ENCODE peak calls at places on chromosomes 1 and 21, in five cellular contexts. E, Y, W, X and C are unnamed samples.

GRCh38 chr1:110538921-110539320 is 19.9 kb upstream of the KCNA10 start:
- DNase-seq in X (no peak), Y (no peak), E (no peak), W (no peak), C (no peak)

GRCh38 chr1:206970406-206970805 is at the start of gene FCAMR:
- DNase-seq in E (no peak), W (no peak), X (no peak), Y (no peak), C (no peak)

GRCh38 chr1:222711319-222712252 is 705 bp downstream of the AIDA start:
- DNase-seq in X (no peak), E (peak; percentile 59), W (peak; percentile 66), Y (peak; percentile 57), C (peak; percentile 46)

GRCh38 chr1:114108741-114109255 is 44.9 kb downstream of the SYT6 start:
- DNase-seq in X (no peak), Y (no peak), W (no peak), E (no peak), C (no peak)

GRCh38 chr1:94253456-94254042 is 16.2 kb upstream of the ARHGAP29 start:
- DNase-seq in Y (no peak), E (no peak), W (no peak), X (no peak), C (no peak)

GRCh38 chr1:41977329-41977728 is 58.6 kb upstream of the HIVEP3 start:
- DNase-seq in E (no peak), W (no peak), X (no peak), Y (no peak), C (no peak)

GRCh38 chr1:114462341-114462740 is 48.7 kb downstream of the TRIM33 start:
- DNase-seq in X (no peak), E (no peak), W (peak; percentile 37), Y (peak; percentile 21), C (no peak)

GRCh38 chr1:183635112-183635605 is 424 bp downstream of the ARPC5 start:
- DNase-seq in E (no peak), W (no peak), X (no peak), Y (no peak), C (peak; percentile 19)

GRCh38 chr1:181369416-181369815 is 113.9 kb upstream of the CACNA1E start:
- DNase-seq in W (no peak), Y (no peak), E (no peak), X (no peak), C (no peak)

GRCh38 chr21:15293251-15293650 is 228.5 kb upstream of the NRIP1 start:
- DNase-seq in X (no peak), E (no peak), Y (peak; percentile 82), W (peak; percentile 86), C (no peak)

GRCh38 chr21:37658994-37659458 is 257.2 kb downstream of the KCNJ6 start:
- DNase-seq in W (peak; percentile 75), X (peak; percentile 35), E (no peak), Y (peak; percentile 72), C (no peak)

GRCh38 chr1:46303872-46304326 is 401 bp downstream of the UQCRH start:
- DNase-seq in W (no peak), E (no peak), Y (no peak), X (no peak), C (no peak)

GRCh38 chr21:34544032-34544496 is 32.1 kb upstream of the KCNE1 start:
- DNase-seq in Y (peak; percentile 75), E (peak; percentile 73), X (no peak), W (peak; percentile 69), C (no peak)

GRCh38 chr1:26959722-26960624 is at the start of gene KDF1:
- DNase-seq in X (no peak), W (no peak), Y (no peak), E (peak; percentile 94), C (peak; percentile 43)

GRCh38 chr1:26029864-26030481 is 8.4 kb downstream of the EXTL1 start:
- DNase-seq in E (no peak), W (peak; percentile 6), X (no peak), Y (no peak), C (no peak)

GRCh38 chr1:214216779-214217178 is 64.2 kb upstream of the SMYD2 start:
- DNase-seq in Y (no peak), W (no peak), X (no peak), E (no peak), C (no peak)

GRCh38 chr1:96409087-96409486 is 312.5 kb upstream of the PTBP2 start:
- DNase-seq in E (no peak), X (no peak), Y (no peak), W (no peak), C (no peak)

GRCh38 chr1:165871311-165872067 is 44.1 kb downstream of the UCK2 start:
- DNase-seq in X (no peak), Y (peak; percentile 54), W (peak; percentile 56), E (peak; percentile 72), C (peak; percentile 17)

GRCh38 chr21:25862596-25862995 is 127.8 kb downstream of the GABPA start:
- DNase-seq in X (no peak), Y (peak; percentile 39), E (no peak), W (peak; percentile 68), C (no peak)

GRCh38 chr1:198156111-198156744 is 570 bp upstream of the NEK7 start:
- DNase-seq in E (peak; percentile 75), Y (peak; percentile 66), W (peak; percentile 80), X (no peak), C (peak; percentile 57)

GRCh38 chr21:37915941-37916794 is at the start of gene KCNJ6:
- DNase-seq in E (peak; percentile 87), W (peak; percentile 59), X (no peak), Y (peak; percentile 52), C (no peak)

GRCh38 chr1:111743679-111744101 is 4.5 kb upstream of the INKA2 start:
- DNase-seq in Y (peak; percentile 84), W (peak; percentile 35), E (no peak), X (no peak), C (no peak)

GRCh38 chr1:56958526-56958925 is 7.3 kb downstream of the C8B start:
- DNase-seq in W (peak; percentile 10), E (no peak), Y (peak; percentile 35), X (no peak), C (no peak)

GRCh38 chr1:195153107-195153506 is 1455.1 kb downstream of the KCNT2 start:
- DNase-seq in Y (no peak), E (no peak), X (no peak), W (no peak), C (no peak)

GRCh38 chr1:6614019-6614952 is 755 bp downstream of the PHF13 start:
- DNase-seq in X (no peak), Y (peak; percentile 21), W (no peak), E (no peak), C (no peak)

GRCh38 chr1:23585321-23586022 is 26.2 kb upstream of the ID3 start:
- DNase-seq in E (no peak), W (peak; percentile 97), X (no peak), Y (peak; percentile 99), C (no peak)

GRCh38 chr1:209434066-209434465 is 149.4 kb upstream of the CAMK1G start:
- DNase-seq in W (no peak), X (no peak), Y (no peak), E (no peak), C (no peak)

GRCh38 chr1:224274970-224275626 is 54.9 kb downstream of the NVL start:
- DNase-seq in Y (no peak), E (no peak), X (no peak), W (no peak), C (no peak)
- H3K9me3 ChIP-seq in Y (no peaks in the 10 kb centered on the region), E (no peaks in the 10 kb centered on the region), X (no peaks in the 10 kb centered on the region), W (no peaks in the 10 kb centered on the region), C (no peaks in the 10 kb centered on the region)

GRCh38 chr1:31453384-31454079 is 40.5 kb downstream of the SERINC2 start:
- DNase-seq in Y (no peak), X (no peak), W (no peak), E (no peak), C (no peak)
- H3K9me3 ChIP-seq in Y (peaks cover 21% of the 10 kb centered on the region), X (peaks cover 45% of the 10 kb centered on the region), W (peaks cover 3% of the 10 kb centered on the region), E (peaks cover 6% of the 10 kb centered on the region), C (peaks cover 4% of the 10 kb centered on the region)

GRCh38 chr1:2921970-2922686 is 99.1 kb upstream of the ACTRT2 start:
- DNase-seq in E (no peak), Y (no peak), X (no peak), W (no peak), C (no peak)
- H3K9me3 ChIP-seq in E (peaks cover 72% of the 10 kb centered on the region), Y (peaks cover 67% of the 10 kb centered on the region), X (no peaks in the 10 kb centered on the region), W (no peaks in the 10 kb centered on the region), C (no peaks in the 10 kb centered on the region)

DNA sequence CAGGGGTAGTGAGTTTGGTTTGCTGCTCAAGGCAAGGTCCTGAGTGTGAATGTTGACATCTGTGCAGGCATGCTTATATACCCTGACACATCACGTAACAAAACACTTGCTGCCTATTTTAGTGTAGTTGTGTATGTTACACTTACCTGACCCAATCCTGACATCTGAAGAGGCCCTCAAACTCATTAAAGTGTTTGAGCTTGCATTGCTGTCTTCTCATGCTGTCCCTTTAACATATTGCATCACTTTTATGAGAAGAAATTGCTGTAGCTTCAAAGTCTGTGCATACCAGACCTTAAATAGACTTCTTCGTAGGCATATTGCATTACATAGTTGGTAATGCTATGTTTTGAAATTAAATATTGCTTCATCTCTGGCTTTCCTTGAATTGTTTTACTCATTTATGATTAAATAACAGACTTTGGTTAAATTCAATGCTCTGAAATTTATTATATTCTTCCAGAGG is at the start of gene KRTAP19-3:
- DNase-seq in X (no peak), Y (no peak), E (no peak), W (no peak), C (no peak)
- H3K9me3 ChIP-seq in X (no peaks in the 10 kb centered on the region), Y (peaks cover 13% of the 10 kb centered on the region), E (no peaks in the 10 kb centered on the region), W (no peaks in the 10 kb centered on the region), C (no peaks in the 10 kb centered on the region)

GRCh38 chr1:40664167-40664537 is 1.3 kb downstream of the RIMS3 start:
- DNase-seq in E (no peak), Y (no peak), X (no peak), W (no peak), C (no peak)

GRCh38 chr1:40661678-40662077 is 3.8 kb downstream of the RIMS3 start:
- DNase-seq in E (no peak), X (no peak), W (no peak), Y (no peak), C (no peak)

GRCh38 chr1:40663324-40664166 is 1.9 kb downstream of the RIMS3 start:
- DNase-seq in X (no peak), W (no peak), Y (no peak), E (no peak), C (no peak)

GRCh38 chr1:40662864-40663263 is 2.6 kb downstream of the RIMS3 start:
- DNase-seq in Y (peak; percentile 5), W (peak; percentile 12), X (no peak), E (no peak), C (no peak)

DNA sequence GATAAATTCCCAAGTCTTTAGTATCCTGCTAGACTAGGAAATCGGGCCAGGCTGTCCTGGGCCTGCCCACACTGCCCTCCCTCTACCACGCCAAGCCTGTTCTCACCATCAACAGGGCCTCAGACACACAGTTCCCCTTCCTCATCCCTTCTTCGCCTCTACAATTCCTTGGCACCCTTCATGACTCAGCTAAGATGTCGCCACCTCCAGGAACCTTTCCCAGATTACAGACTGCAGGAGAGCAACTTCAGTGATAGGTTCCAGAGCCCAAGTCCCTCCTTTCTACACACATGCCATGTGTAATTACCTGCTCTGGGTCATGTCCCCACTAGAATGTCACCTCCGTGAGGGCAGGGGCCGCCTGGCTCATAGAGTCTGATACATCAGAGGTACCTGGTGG is 3.3 kb downstream of the RIMS3 start:
- DNase-seq in Y (no peak), E (no peak), X (no peak), W (no peak), C (no peak)
- H3K9me3 ChIP-seq in Y (peaks cover 3% of the 10 kb centered on the region), E (no peaks in the 10 kb centered on the region), X (no peaks in the 10 kb centered on the region), W (no peaks in the 10 kb centered on the region), C (no peaks in the 10 kb centered on the region)

DNA sequence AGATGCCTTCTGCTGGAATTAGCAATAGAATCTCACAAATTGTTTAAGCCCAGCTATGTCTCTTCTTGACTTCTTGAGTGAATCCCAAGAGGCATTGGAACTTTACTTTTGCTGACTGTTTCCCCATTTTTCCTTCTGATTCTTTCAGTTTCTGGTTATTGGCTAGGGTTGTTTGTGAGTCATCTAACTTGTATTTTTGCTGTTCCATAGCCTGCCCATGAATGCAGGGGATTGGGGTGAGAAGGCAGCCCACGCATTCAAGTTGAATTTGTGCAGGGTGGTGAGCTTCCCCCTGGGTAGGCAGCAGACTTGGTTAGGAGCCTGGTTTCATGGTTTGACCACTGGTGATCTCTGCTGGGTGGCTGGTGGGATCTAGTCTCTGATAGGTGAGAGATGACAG is 10.4 kb upstream of the KLF17 start:
- DNase-seq in Y (peak; percentile 67), X (no peak), E (no peak), W (peak; percentile 41), C (no peak)
- H3K9me3 ChIP-seq in Y (no peaks in the 10 kb centered on the region), X (no peaks in the 10 kb centered on the region), E (no peaks in the 10 kb centered on the region), W (no peaks in the 10 kb centered on the region), C (no peaks in the 10 kb centered on the region)